ENCODE peak calls at places on chromosomes 2 and 18, in six cellular contexts. U is IMR-90, X is fibroblast of the aortic adventitia, W is brain microvascular endothelial cell, K is HFF-Myc, P is endothelial cell of umbilical vein. C is an unnamed sample.

GRCh38 chr2:47904903-47905453 is 1.3 kb downstream of the FBXO11 start:
- DNase-seq in U (no peak), X (no peak), W (no peak), K (no peak), P (peak), C (no peak)

GRCh38 chr2:57698935-57699449 is 347.6 kb upstream of the VRK2 start:
- DNase-seq in U (no peak), X (no peak), W (no peak), K (no peak), P (no peak), C (no peak)

GRCh38 chr18:33567705-33568104 is 10.3 kb upstream of the ASXL3 start:
- DNase-seq in U (no peak), X (no peak), W (no peak), K (no peak), P (no peak), C (no peak)

GRCh38 chr2:55511508-55512124 is 7.9 kb upstream of the CFAP36 start:
- DNase-seq in U (peak), X (peak), W (peak), K (no peak), P (peak), C (no peak)

GRCh38 chr2:200713704-200714064 is 98.0 kb upstream of the BZW1 start:
- DNase-seq in U (no peak), X (no peak), W (no peak), K (no peak), P (no peak), C (no peak)

GRCh38 chr2:37098416-37099118 is 14.2 kb downstream of the GPATCH11 start:
- DNase-seq in U (no peak), X (no peak), W (no peak), K (no peak), P (no peak), C (no peak)

GRCh38 chr2:214135966-214136365 is 274.9 kb upstream of the VWC2L start:
- DNase-seq in U (peak), X (no peak), W (no peak), K (no peak), P (no peak), C (no peak)

GRCh38 chr2:104859310-104860130 is 5.6 kb downstream of the POU3F3 start:
- DNase-seq in U (no peak), X (no peak), W (no peak), K (no peak), P (no peak), C (no peak)

GRCh38 chr2:226115102-226115831 is 684.4 kb downstream of the IRS1 start:
- DNase-seq in U (peak), X (peak), W (peak), K (peak), P (peak), C (peak)

GRCh38 chr2:30664761-30665358 is 142.4 kb downstream of the CAPN13 start:
- DNase-seq in U (peak), X (peak), W (peak), K (peak), P (peak), C (peak)

GRCh38 chr2:240238786-240239185 is 98.3 kb upstream of the OTOS start:
- DNase-seq in U (no peak), X (no peak), W (no peak), K (no peak), P (no peak), C (no peak)

GRCh38 chr2:236752111-236752510 is 182.5 kb downstream of the ACKR3 start:
- DNase-seq in U (no peak), X (no peak), W (no peak), K (no peak), P (no peak), C (no peak)

GRCh38 chr2:230434677-230435324 is 18.8 kb downstream of the SP100 start:
- DNase-seq in U (no peak), X (no peak), W (no peak), K (no peak), P (no peak), C (no peak)

GRCh38 chr18:76131738-76132137 is 363.3 kb downstream of the ZNF516 start:
- DNase-seq in U (no peak), X (peak), W (no peak), K (no peak), P (no peak), C (no peak)

GRCh38 chr2:182682210-182682609 is 33.8 kb upstream of the DNAJC10 start:
- DNase-seq in U (no peak), X (no peak), W (no peak), K (no peak), P (no peak), C (no peak)

GRCh38 chr18:55511277-55511676 is 76.7 kb downstream of the TCF4 start:
- DNase-seq in U (no peak), X (no peak), W (no peak), K (no peak), P (no peak), C (no peak)

DNA sequence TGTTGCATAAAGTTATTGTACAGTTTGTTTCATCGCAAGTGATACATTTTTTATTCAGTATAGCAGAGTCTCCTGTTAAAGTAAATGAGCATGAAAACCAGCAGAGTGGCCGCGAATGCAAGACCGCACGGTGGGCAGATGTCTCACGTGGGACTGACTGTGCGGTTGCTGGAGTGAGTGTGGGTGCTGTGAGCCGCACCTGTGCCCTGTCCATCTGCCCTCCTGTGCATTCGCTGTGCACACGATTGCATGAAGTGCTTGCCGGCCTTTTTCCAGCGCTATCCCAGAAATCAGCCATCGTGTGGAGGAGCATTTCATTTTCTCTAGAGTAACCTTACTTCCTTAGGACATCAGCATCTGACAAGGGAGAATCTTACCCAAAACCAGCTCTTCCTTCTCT is 118.7 kb downstream of the RNF144A start:
- DNase-seq in U (no peak), X (no peak), W (no peak), K (no peak), P (no peak), C (no peak)
- TF ChIP-seq CTCF in U (no peak), X (no peak), W (no peak), K (no peak), P (no peak), C (no peak)

GRCh38 chr2:169164311-169164710 is 94.9 kb downstream of the DHRS9 start:
- DNase-seq in U (no peak), X (no peak), W (no peak), K (no peak), P (no peak), C (no peak)
- H3K4me3 ChIP-seq in U (no peak), X (no peak), W (no peak), K (no peak), P (no peak), C (no peak)

GRCh38 chr2:207274541-207274940 is 108.8 kb upstream of the KLF7 start:
- DNase-seq in U (no peak), X (no peak), W (no peak), K (no peak), P (peak), C (no peak)
- TF ChIP-seq CTCF in U (no peak), X (no peak), W (no peak), K (no peak), P (no peak), C (no peak)

GRCh38 chr2:23663730-23664005 is 263.3 kb downstream of the ATAD2B start:
- DNase-seq in U (no peak), X (no peak), W (no peak), K (no peak), P (no peak), C (no peak)
- H3K4me3 ChIP-seq in U (no peak), X (no peak), W (no peak), K (no peak), P (no peak), C (peak)

GRCh38 chr2:71933467-71934319 is 214.0 kb downstream of the CYP26B1 start:
- DNase-seq in U (no peak), X (peak), W (peak), K (no peak), P (no peak), C (no peak)
- TF ChIP-seq CTCF in U (peak), X (peak), W (peak), K (peak), P (peak), C (peak)

GRCh38 chr2:199603748-199604291 is 146.1 kb upstream of the SATB2 start:
- DNase-seq in U (no peak), X (no peak), W (no peak), K (peak), P (no peak), C (no peak)
- H3K4me3 ChIP-seq in U (no peak), X (no peak), W (peak), K (no peak), P (no peak), C (peak)

DNA sequence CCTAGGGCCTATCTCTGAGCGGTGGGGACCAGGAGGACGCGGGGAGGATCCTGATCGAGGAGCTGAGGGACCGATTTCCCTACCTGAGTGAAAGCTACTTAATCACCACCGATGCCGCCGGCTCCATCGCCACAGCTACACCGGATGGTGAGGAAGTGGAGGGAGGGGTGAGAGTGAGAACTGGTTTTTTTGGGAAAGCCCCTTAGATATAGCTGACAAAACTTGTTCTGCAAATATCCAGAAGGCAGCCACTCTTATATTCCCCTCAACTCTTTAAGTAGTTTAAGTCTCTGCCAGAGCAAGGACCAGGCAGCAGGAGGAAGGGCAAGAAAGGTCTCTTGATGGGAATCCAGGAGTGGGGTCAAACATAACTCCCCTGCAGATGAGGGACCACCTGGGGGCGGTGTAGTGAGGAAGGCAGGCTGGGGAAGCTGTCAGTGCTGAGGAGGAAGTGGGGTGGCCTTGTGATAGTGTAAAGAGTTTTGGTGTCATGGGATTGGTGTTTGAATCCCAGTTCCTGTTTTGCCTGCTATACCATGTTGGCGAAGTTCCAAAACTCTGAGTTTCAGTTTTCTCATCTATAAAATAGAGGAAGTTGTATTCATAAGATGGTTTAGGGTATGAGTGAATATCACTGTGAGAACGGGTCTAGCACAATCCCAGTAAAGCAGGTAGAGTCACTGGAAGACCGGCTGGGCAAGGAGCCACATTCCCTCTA is 3.4 kb downstream of the NAGK start:
- DNase-seq in U (no peak), X (no peak), W (no peak), K (no peak), P (peak), C (no peak)
- TF ChIP-seq CTCF in U (no peak), X (no peak), W (no peak), K (no peak), P (no peak), C (no peak)